ENCODE peak calls at places on chromosomes 7 and 10, in ten cellular contexts. A is AML-193; P is SK-N-SH; O is EL; R is NCI-H446 treated with DMSO at 0.1 percent for 48 hours; V is activated T-helper 1 cell treated with Interleukin-2 at 50 U/mL for 16 hours; G is Panc1; Z is tibial nerve; H is skeletal muscle cell; U is effector memory CD8-positive, alpha-beta T cell. N is an unnamed sample.

GRCh38 chr10:117934477-117934876 is 112.3 kb downstream of the RAB11FIP2 start:
- DNase-seq in A (no peak), P (no peak), O (no peak), R (no peak), V (no peak), G (no peak), Z (no peak), H (no peak), U (no peak), N (no peak)

GRCh38 chr7:27094304-27095049 is 1.3 kb downstream of the HOXA1 start:
- DNase-seq in A (no peak), P (no peak), O (no peak), R (no peak), V (no peak), G (no peak), Z (no peak), H (no peak), U (no peak), N (no peak)

GRCh38 chr10:127922675-127923366 is 15.9 kb downstream of the PTPRE start:
- DNase-seq in A (no peak), P (peak), O (peak), R (no peak), V (no peak), G (peak), Z (no peak), H (peak), U (no peak), N (peak)

GRCh38 chr10:44105643-44106042 is 279.3 kb downstream of the CXCL12 start:
- DNase-seq in A (no peak), P (no peak), O (no peak), R (no peak), V (no peak), G (no peak), Z (no peak), H (no peak), U (no peak), N (no peak)

GRCh38 chr10:35268791-35269257 is 67.5 kb upstream of the CCNY start:
- DNase-seq in A (no peak), P (no peak), O (no peak), R (no peak), V (no peak), G (no peak), Z (no peak), H (no peak), U (no peak), N (no peak)

GRCh38 chr7:99210265-99210970 is 2.5 kb upstream of the KPNA7 start:
- DNase-seq in A (no peak), P (no peak), O (no peak), R (no peak), V (no peak), G (peak), Z (no peak), H (no peak), U (no peak), N (no peak)

GRCh38 chr7:44881610-44882009 is 3.7 kb downstream of the PURB start:
- DNase-seq in A (peak), P (no peak), O (peak), R (no peak), V (no peak), G (no peak), Z (no peak), H (peak), U (no peak), N (peak)

GRCh38 chr7:12111461-12112405 is 99.4 kb upstream of the TMEM106B start:
- DNase-seq in A (no peak), P (peak), O (peak), R (no peak), V (no peak), G (peak), Z (no peak), H (peak), U (no peak), N (no peak)

GRCh38 chr10:48598936-48599829 is 5.7 kb downstream of the ARHGAP22 start:
- DNase-seq in A (no peak), P (no peak), O (no peak), R (no peak), V (no peak), G (no peak), Z (no peak), H (no peak), U (no peak), N (no peak)

GRCh38 chr7:17774248-17774647 is 166.0 kb downstream of the SNX13 start:
- DNase-seq in A (no peak), P (no peak), O (peak), R (no peak), V (no peak), G (no peak), Z (no peak), H (peak), U (no peak), N (peak)

GRCh38 chr7:77813180-77813579 is 14.6 kb downstream of the PHTF2 start:
- DNase-seq in A (no peak), P (no peak), O (no peak), R (no peak), V (no peak), G (no peak), Z (no peak), H (no peak), U (no peak), N (no peak)

GRCh38 chr10:70908426-70909296 is 20.3 kb upstream of the PCBD1 start:
- DNase-seq in A (no peak), P (peak), O (no peak), R (no peak), V (no peak), G (no peak), Z (no peak), H (no peak), U (no peak), N (no peak)

GRCh38 chr7:132500727-132501410 is 75.4 kb downstream of the PLXNA4 start:
- DNase-seq in A (no peak), P (peak), O (peak), R (no peak), V (no peak), G (no peak), Z (peak), H (no peak), U (no peak), N (peak)

GRCh38 chr10:9833871-9834454 is 1183.7 kb upstream of the CELF2 start:
- DNase-seq in A (no peak), P (no peak), O (no peak), R (no peak), V (no peak), G (no peak), Z (no peak), H (no peak), U (no peak), N (no peak)

GRCh38 chr10:122054046-122055025 is 65.4 kb downstream of the TACC2 start:
- DNase-seq in A (no peak), P (no peak), O (peak), R (no peak), V (no peak), G (no peak), Z (peak), H (no peak), U (no peak), N (no peak)

GRCh38 chr7:22372863-22373262 is 15.9 kb upstream of the RAPGEF5 start:
- DNase-seq in A (no peak), P (no peak), O (no peak), R (no peak), V (no peak), G (no peak), Z (no peak), H (no peak), U (no peak), N (no peak)

GRCh38 chr7:27110977-27111752 is 8.7 kb upstream of the HOXA2 start:
- DNase-seq in A (no peak), P (no peak), O (peak), R (no peak), V (no peak), G (no peak), Z (peak), H (peak), U (no peak), N (no peak)

GRCh38 chr7:150968698-150969482 is 9.2 kb downstream of the KCNH2 start:
- DNase-seq in A (no peak), P (no peak), O (no peak), R (no peak), V (no peak), G (no peak), Z (no peak), H (no peak), U (no peak), N (no peak)

GRCh38 chr10:86291616-86292340 is 74.8 kb downstream of the GRID1 start:
- DNase-seq in A (no peak), P (peak), O (no peak), R (no peak), V (no peak), G (no peak), Z (no peak), H (no peak), U (no peak), N (no peak)

GRCh38 chr7:822692-823276 is 9.5 kb upstream of the SUN1 start:
- DNase-seq in A (no peak), P (no peak), O (no peak), R (no peak), V (no peak), G (no peak), Z (no peak), H (no peak), U (no peak), N (no peak)

GRCh38 chr10:118701529-118702323 is 53.0 kb downstream of the CACUL1 start:
- DNase-seq in A (no peak), P (no peak), O (no peak), R (no peak), V (no peak), G (no peak), Z (no peak), H (no peak), U (no peak), N (no peak)

GRCh38 chr7:69957661-69958060 is 359.4 kb downstream of the AUTS2 start:
- DNase-seq in A (no peak), P (no peak), O (no peak), R (no peak), V (no peak), G (no peak), Z (no peak), H (no peak), U (no peak), N (no peak)

GRCh38 chr10:31855033-31855432 is 73.6 kb downstream of the ARHGAP12 start:
- DNase-seq in A (no peak), P (no peak), O (no peak), R (no peak), V (no peak), G (no peak), Z (no peak), H (no peak), U (no peak), N (no peak)

GRCh38 chr10:1020460-1020859 is 5.2 kb downstream of the IDI2 start:
- DNase-seq in A (no peak), P (no peak), O (no peak), R (no peak), V (no peak), G (no peak), Z (no peak), H (no peak), U (no peak), N (no peak)

GRCh38 chr10:47035447-47036337 is 124.5 kb downstream of the PTPN20 start:
- DNase-seq in A (no peak), P (peak), O (no peak), R (no peak), V (no peak), G (no peak), Z (no peak), H (no peak), U (no peak), N (no peak)

GRCh38 chr10:124671486-124672075 is 72.6 kb downstream of the FAM53B start:
- DNase-seq in A (no peak), P (peak), O (no peak), R (no peak), V (no peak), G (no peak), Z (peak), H (no peak), U (no peak), N (no peak)

GRCh38 chr10:86699125-86699524 is 30.8 kb downstream of the LDB3 start:
- DNase-seq in A (no peak), P (no peak), O (no peak), R (no peak), V (no peak), G (no peak), Z (no peak), H (no peak), U (no peak), N (no peak)

GRCh38 chr7:20299145-20299544 is 31.6 kb upstream of the ITGB8 start:
- DNase-seq in A (no peak), P (no peak), O (no peak), R (no peak), V (no peak), G (no peak), Z (no peak), H (no peak), U (no peak), N (no peak)

GRCh38 chr10:12418725-12419278 is 69.5 kb downstream of the CAMK1D start:
- DNase-seq in A (no peak), P (no peak), O (no peak), R (no peak), V (no peak), G (no peak), Z (peak), H (peak), U (no peak), N (no peak)

GRCh38 chr7:90570373-90570959 is 25.7 kb upstream of the CDK14 start:
- DNase-seq in A (no peak), P (peak), O (peak), R (no peak), V (no peak), G (no peak), Z (no peak), H (no peak), U (no peak), N (no peak)

GRCh38 chr10:118503192-118503591 is 92.3 kb downstream of the PRLHR start:
- DNase-seq in A (no peak), P (no peak), O (no peak), R (no peak), V (no peak), G (no peak), Z (no peak), H (no peak), U (no peak), N (no peak)

GRCh38 chr10:92914478-92915066 is 66.3 kb downstream of the EXOC6 start:
- DNase-seq in A (peak), P (peak), O (peak), R (peak), V (no peak), G (peak), Z (peak), H (no peak), U (peak), N (peak)

GRCh38 chr10:72013202-72013945 is 49.2 kb downstream of the CHST3 start:
- DNase-seq in A (no peak), P (peak), O (no peak), R (peak), V (no peak), G (no peak), Z (no peak), H (no peak), U (no peak), N (no peak)

GRCh38 chr10:97676770-97677581 is 10.1 kb downstream of the AVPI1 start:
- DNase-seq in A (peak), P (peak), O (peak), R (no peak), V (peak), G (peak), Z (no peak), H (no peak), U (peak), N (no peak)

GRCh38 chr10:79411546-79412495 is 33.6 kb downstream of the ZCCHC24 start:
- DNase-seq in A (no peak), P (no peak), O (no peak), R (no peak), V (no peak), G (no peak), Z (no peak), H (no peak), U (no peak), N (no peak)

GRCh38 chr10:86304436-86304835 is 62.2 kb downstream of the GRID1 start:
- DNase-seq in A (no peak), P (no peak), O (no peak), R (no peak), V (no peak), G (no peak), Z (no peak), H (no peak), U (no peak), N (no peak)

GRCh38 chr7:50953820-50954219 is 171.1 kb upstream of the GRB10 start:
- DNase-seq in A (no peak), P (no peak), O (peak), R (no peak), V (no peak), G (peak), Z (no peak), H (peak), U (no peak), N (no peak)

GRCh38 chr7:154674191-154674590 is 328.7 kb downstream of the PAXIP1 start:
- DNase-seq in A (no peak), P (no peak), O (no peak), R (no peak), V (no peak), G (no peak), Z (no peak), H (no peak), U (no peak), N (no peak)

N was measured in GM04503.